ENCODE peak calls at places on chromosomes 7 and 10, in six cellular contexts. D, P, J, M, A and H are unnamed samples.
A peak's percentile ranks its signal among the peaks of the same experiment; 100 is the strongest.

GRCh38 chr7:94368371-94368791 is 26.3 kb upstream of the COL1A2 start:
- DNase-seq in D (no peak), P (no peak), J (no peak), M (no peak), A (no peak), H (no peak)

GRCh38 chr7:151754142-151754590 is 122.7 kb downstream of the PRKAG2 start:
- DNase-seq in D (peak; percentile 91), P (peak; percentile 86), J (peak; percentile 80), M (peak; percentile 59), A (peak; percentile 90), H (peak; percentile 56)

GRCh38 chr7:44767912-44768662 is 19.4 kb downstream of the ZMIZ2 start:
- DNase-seq in D (no peak), P (peak; percentile 87), J (peak; percentile 55), M (peak; percentile 72), A (peak; percentile 60), H (peak; percentile 63)

GRCh38 chr7:47454066-47454950 is 127.6 kb downstream of the TNS3 start:
- DNase-seq in D (no peak), P (no peak), J (no peak), M (no peak), A (no peak), H (no peak)

GRCh38 chr10:78401882-78402367 is 368.3 kb downstream of the RPS24 start:
- DNase-seq in D (no peak), P (peak; percentile 51), J (no peak), M (no peak), A (no peak), H (no peak)

GRCh38 chr10:88952647-88953111 is at the start of gene ACTA2:
- DNase-seq in D (no peak), P (no peak), J (peak; percentile 39), M (no peak), A (peak; percentile 93), H (no peak)

GRCh38 chr10:2051108-2051507 is 313.8 kb upstream of the ADARB2 start:
- DNase-seq in D (no peak), P (no peak), J (no peak), M (no peak), A (no peak), H (no peak)

GRCh38 chr10:87608756-87609155 is 50.9 kb upstream of the PAPSS2 start:
- DNase-seq in D (no peak), P (no peak), J (no peak), M (no peak), A (no peak), H (no peak)

GRCh38 chr10:42975558-42976352 is 101.1 kb upstream of the RET start:
- DNase-seq in D (no peak), P (peak; percentile 72), J (peak; percentile 11), M (no peak), A (no peak), H (no peak)

GRCh38 chr10:63866075-63866746 is 345.0 kb downstream of the REEP3 start:
- DNase-seq in D (peak; percentile 64), P (no peak), J (peak; percentile 43), M (peak; percentile 34), A (no peak), H (peak; percentile 25)

GRCh38 chr7:26420600-26420999 is 128.9 kb downstream of the SNX10 start:
- DNase-seq in D (no peak), P (no peak), J (no peak), M (no peak), A (no peak), H (no peak)

GRCh38 chr7:86913709-86914108 is 145.7 kb downstream of the ELAPOR2 start:
- DNase-seq in D (no peak), P (no peak), J (no peak), M (no peak), A (no peak), H (no peak)

GRCh38 chr10:3220853-3221252 is 48.3 kb upstream of the PITRM1 start:
- DNase-seq in D (no peak), P (no peak), J (no peak), M (no peak), A (no peak), H (no peak)

GRCh38 chr10:47253030-47253637 is 46.9 kb upstream of the GDF10 start:
- DNase-seq in D (no peak), P (no peak), J (no peak), M (no peak), A (no peak), H (no peak)

GRCh38 chr10:103930449-103930848 is 12.5 kb upstream of the STN1 start:
- DNase-seq in D (no peak), P (no peak), J (no peak), M (no peak), A (no peak), H (no peak)

GRCh38 chr7:101494602-101495329 is 132.1 kb downstream of the COL26A1 start:
- DNase-seq in D (no peak), P (no peak), J (no peak), M (no peak), A (no peak), H (no peak)

GRCh38 chr7:150733734-150734095 is 3.5 kb upstream of the GIMAP5 start:
- DNase-seq in D (no peak), P (no peak), J (no peak), M (no peak), A (no peak), H (no peak)

GRCh38 chr7:40525764-40526163 is 391.0 kb downstream of the SUGCT start:
- DNase-seq in D (no peak), P (no peak), J (no peak), M (no peak), A (no peak), H (no peak)

GRCh38 chr10:71661942-71662341 is 57.6 kb downstream of the C10orf105 start:
- DNase-seq in D (no peak), P (no peak), J (no peak), M (no peak), A (no peak), H (no peak)

GRCh38 chr10:14648042-14648765 is 126.5 kb downstream of the FAM107B start:
- DNase-seq in D (no peak), P (peak; percentile 86), J (peak; percentile 60), M (peak; percentile 49), A (peak; percentile 62), H (peak; percentile 45)
- TF ChIP-seq POLR2AphosphoS5 in D (no peak), P (peak; percentile 69), J (no peak), M (no peak), A (no peak), H (no peak)

DNA sequence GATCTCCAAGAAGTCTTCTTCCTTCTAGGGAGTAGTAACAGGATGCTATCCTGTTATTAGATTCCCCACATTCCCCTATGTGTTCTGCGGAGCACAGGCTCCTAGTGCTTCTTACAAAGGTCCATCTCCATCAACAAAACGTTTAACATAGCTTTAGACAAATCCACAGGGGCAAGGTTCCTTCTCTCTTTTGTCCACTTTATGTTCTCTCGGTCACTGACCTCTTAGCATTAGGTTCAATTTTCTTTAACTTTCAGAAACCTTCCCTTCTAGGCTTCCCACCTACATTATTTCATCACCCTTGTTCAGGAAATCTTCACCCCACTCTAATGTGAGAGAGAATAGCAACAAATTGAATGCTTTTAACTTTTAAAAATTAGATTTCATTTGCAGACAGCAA is 84.9 kb downstream of the DOCK4 start:
- DNase-seq in D (no peak), P (no peak), J (no peak), M (no peak), A (no peak), H (no peak)
- TF ChIP-seq POLR2A in D (no peak), P (no peak), J (no peak), M (no peak), A (no peak), H (no peak)

GRCh38 chr7:140219672-140220520 is 43.1 kb upstream of the KDM7A start:
- DNase-seq in D (no peak), P (no peak), J (no peak), M (no peak), A (peak; percentile 28), H (no peak)

GRCh38 chr7:140222797-140223196 is 46.0 kb upstream of the KDM7A start:
- DNase-seq in D (no peak), P (peak; percentile 83), J (no peak), M (no peak), A (no peak), H (no peak)

GRCh38 chr7:140225562-140226249 is 48.9 kb upstream of the KDM7A start:
- DNase-seq in D (no peak), P (no peak), J (no peak), M (no peak), A (no peak), H (no peak)

GRCh38 chr7:140218656-140219055 is 41.9 kb upstream of the KDM7A start:
- DNase-seq in D (no peak), P (no peak), J (no peak), M (no peak), A (no peak), H (no peak)

DNA sequence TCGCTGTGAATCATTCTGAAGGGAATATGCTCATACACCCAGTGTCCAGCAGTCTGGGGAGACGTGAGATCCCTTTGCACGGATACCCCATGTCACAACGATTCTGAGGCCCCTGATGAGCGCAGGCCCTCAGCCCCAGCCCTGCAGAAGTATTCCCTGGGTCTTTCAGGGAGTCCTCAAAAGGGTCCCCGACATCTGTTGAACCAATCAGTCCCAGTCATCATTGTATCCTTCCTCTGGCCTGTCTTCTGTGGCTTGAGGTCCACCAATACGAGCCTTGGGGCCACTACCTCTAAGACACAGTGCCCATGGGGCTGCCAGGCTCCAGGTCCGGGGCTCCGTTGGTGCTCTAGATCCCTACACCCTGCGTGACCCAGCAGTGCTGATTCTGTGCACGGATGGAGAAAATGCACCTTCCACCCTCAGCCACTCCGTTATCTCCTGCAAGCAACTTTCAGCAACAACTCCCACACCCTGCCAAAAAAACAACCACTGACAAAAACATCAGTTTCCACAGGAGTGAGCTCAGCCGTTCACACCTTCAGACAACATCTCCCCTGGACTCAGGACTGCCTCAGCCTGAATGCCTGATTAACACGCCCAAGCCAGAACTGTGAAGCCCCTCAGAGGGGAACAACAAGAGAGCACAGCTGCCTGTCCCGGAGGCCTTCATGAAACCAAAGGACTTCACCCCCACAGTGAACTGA is 46.9 kb upstream of the KDM7A start:
- DNase-seq in D (no peak), P (no peak), J (no peak), M (no peak), A (no peak), H (no peak)
- TF ChIP-seq POLR2AphosphoS5 in D (no peak), P (no peak), J (no peak), M (no peak), A (no peak), H (no peak)

GRCh38 chr7:73387221-73387828 is 46.3 kb upstream of the FZD9 start:
- DNase-seq in D (no peak), P (no peak), J (no peak), M (no peak), A (no peak), H (no peak)

GRCh38 chr7:73394416-73394815 is 39.2 kb upstream of the FZD9 start:
- DNase-seq in D (no peak), P (no peak), J (no peak), M (no peak), A (no peak), H (no peak)

GRCh38 chr7:73387908-73388414 is 45.6 kb upstream of the FZD9 start:
- DNase-seq in D (no peak), P (no peak), J (no peak), M (no peak), A (no peak), H (no peak)

GRCh38 chr7:73395538-73396503 is 37.8 kb upstream of the FZD9 start:
- DNase-seq in D (no peak), P (no peak), J (no peak), M (no peak), A (no peak), H (no peak)

DNA sequence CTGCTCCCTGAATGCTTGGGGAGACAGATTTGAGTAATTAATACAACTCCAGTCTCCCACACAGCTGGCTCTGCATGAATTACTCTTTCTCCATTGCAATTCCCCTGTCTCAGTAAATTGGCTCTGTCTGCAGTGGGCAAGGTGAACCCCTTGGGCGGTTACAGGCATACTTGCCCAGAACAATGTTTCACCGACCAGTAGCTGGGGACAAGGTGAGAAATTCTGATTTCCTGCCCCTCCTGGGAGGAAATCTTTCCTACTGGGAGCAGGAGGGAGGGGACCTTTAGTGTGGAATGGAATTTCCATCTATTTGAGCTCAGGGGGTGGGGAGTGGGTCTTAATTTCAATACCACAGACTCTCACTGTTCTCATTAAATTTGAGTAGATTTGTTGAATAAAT is 42.2 kb upstream of the FZD9 start:
- DNase-seq in D (no peak), P (no peak), J (no peak), M (no peak), A (no peak), H (no peak)
- TF ChIP-seq POLR2A in D (no peak), P (no peak), J (no peak), M (no peak), A (no peak), H (no peak)